ENCODE peak calls at places on chromosome 22, in four cellular contexts. S is A549, P is K562, C is HepG2. A is an unnamed sample.

GRCh38 chr22:24894220-24894975 is 52.1 kb downstream of the LHFPL7 start:
- DNase-seq in S (peak; percentile 85), P (peak; percentile 22), C (peak; percentile 96), A (no peak)

GRCh38 chr22:36589856-36590255 is 60.9 kb upstream of the EIF3D start:
- DNase-seq in S (no peak), P (no peak), C (no peak), A (no peak)

GRCh38 chr22:30230330-30230729 is 16.2 kb downstream of the LIF start:
- DNase-seq in S (no peak), P (no peak), C (no peak), A (no peak)

GRCh38 chr22:39148727-39149535 is 3.5 kb downstream of the CBX7 start:
- DNase-seq in S (no peak), P (no peak), C (no peak), A (peak; percentile 69)

GRCh38 chr22:19820880-19821522 is 33.7 kb downstream of the GNB1L start:
- DNase-seq in S (no peak), P (no peak), C (no peak), A (no peak)

GRCh38 chr22:24107668-24108067 is 73.6 kb upstream of the SUSD2 start:
- DNase-seq in S (no peak), P (no peak), C (no peak), A (no peak)

GRCh38 chr22:42933783-42934144 is 76.7 kb upstream of the ARFGAP3 start:
- DNase-seq in S (peak; percentile 43), P (no peak), C (peak; percentile 33), A (no peak)

GRCh38 chr22:40416636-40417035 is 46.2 kb downstream of the SGSM3 start:
- DNase-seq in S (no peak), P (no peak), C (no peak), A (no peak)

GRCh38 chr22:23893446-23893956 is 682 bp upstream of the MIF start:
- DNase-seq in S (no peak), P (no peak), C (no peak), A (no peak)

GRCh38 chr22:25627271-25627848 is 62.9 kb downstream of the GRK3 start:
- DNase-seq in S (no peak), P (no peak), C (no peak), A (no peak)

GRCh38 chr22:24319451-24319850 is 48.8 kb downstream of the SPECC1L start:
- DNase-seq in S (no peak), P (no peak), C (no peak), A (no peak)

GRCh38 chr22:41367680-41368542 is 13.8 kb upstream of the TEF start:
- DNase-seq in S (no peak), P (no peak), C (peak; percentile 39), A (no peak)

GRCh38 chr22:42922374-42923177 is 65.5 kb upstream of the ARFGAP3 start:
- DNase-seq in S (no peak), P (no peak), C (no peak), A (no peak)

GRCh38 chr22:36027960-36028645 is 521 bp downstream of the RBFOX2 start:
- DNase-seq in S (peak; percentile 45), P (no peak), C (no peak), A (peak; percentile 67)

GRCh38 chr22:30884211-30885000 is 84.2 kb downstream of the MORC2 start:
- DNase-seq in S (no peak), P (no peak), C (no peak), A (no peak)

GRCh38 chr22:19663821-19664325 is 50.4 kb upstream of the SEPTIN5 start:
- DNase-seq in S (no peak), P (peak; percentile 65), C (no peak), A (no peak)

GRCh38 chr22:44344407-44344806 is 31.7 kb upstream of the SHISAL1 start:
- DNase-seq in S (no peak), P (no peak), C (no peak), A (no peak)

GRCh38 chr22:42269407-42270177 is 861 bp downstream of the TCF20 start:
- DNase-seq in S (peak; percentile 68), P (peak; percentile 72), C (peak; percentile 67), A (peak; percentile 80)

GRCh38 chr22:41834005-41834975 is 1.4 kb downstream of the SREBF2 start:
- DNase-seq in S (no peak), P (no peak), C (peak; percentile 61), A (no peak)

GRCh38 chr22:32144875-32145274 is 14.2 kb downstream of the C22orf42 start:
- DNase-seq in S (no peak), P (no peak), C (no peak), A (no peak)

GRCh38 chr22:42320463-42321416 is 50.3 kb upstream of the TCF20 start:
- DNase-seq in S (no peak), P (no peak), C (no peak), A (no peak)

GRCh38 chr22:30867746-30868662 is 100.6 kb downstream of the MORC2 start:
- DNase-seq in S (no peak), P (no peak), C (no peak), A (no peak)

GRCh38 chr22:31683181-31684105 is 21.4 kb upstream of the PISD start:
- DNase-seq in S (no peak), P (no peak), C (no peak), A (no peak)

GRCh38 chr22:16925407-16925966 is 82.5 kb downstream of the GAB4 start:
- DNase-seq in S (no peak), P (no peak), C (no peak), A (no peak)

GRCh38 chr22:19853058-19853878 is 1.4 kb downstream of the GNB1L start:
- DNase-seq in S (no peak), P (peak; percentile 54), C (no peak), A (no peak)

GRCh38 chr22:20875296-20875695 is 16.5 kb downstream of the SNAP29 start:
- DNase-seq in S (no peak), P (no peak), C (no peak), A (no peak)
- TF ChIP-seq USF2 in S (no peak), P (no peak), C (no peak), A (no peak)

GRCh38 chr22:38114484-38115398 is 4.3 kb upstream of the BAIAP2L2 start:
- DNase-seq in S (peak; percentile 82), P (peak; percentile 77), C (peak; percentile 38), A (peak; percentile 95)
- TF ChIP-seq NR3C1 in S (no peak), P (no peak), C (no peak), A (no peak)

GRCh38 chr22:47161631-47162030 is 399.2 kb downstream of the TBC1D22A start:
- DNase-seq in S (no peak), P (no peak), C (no peak), A (peak; percentile 8)
- TF ChIP-seq HMGXB4 in S (no peak), P (no peak), C (no peak), A (no peak)

GRCh38 chr22:46092646-46093410 is 57.5 kb upstream of the PPARA start:
- DNase-seq in S (no peak), P (no peak), C (no peak), A (no peak)
- TF ChIP-seq USF2 in S (no peak), P (no peak), C (no peak), A (no peak)

DNA sequence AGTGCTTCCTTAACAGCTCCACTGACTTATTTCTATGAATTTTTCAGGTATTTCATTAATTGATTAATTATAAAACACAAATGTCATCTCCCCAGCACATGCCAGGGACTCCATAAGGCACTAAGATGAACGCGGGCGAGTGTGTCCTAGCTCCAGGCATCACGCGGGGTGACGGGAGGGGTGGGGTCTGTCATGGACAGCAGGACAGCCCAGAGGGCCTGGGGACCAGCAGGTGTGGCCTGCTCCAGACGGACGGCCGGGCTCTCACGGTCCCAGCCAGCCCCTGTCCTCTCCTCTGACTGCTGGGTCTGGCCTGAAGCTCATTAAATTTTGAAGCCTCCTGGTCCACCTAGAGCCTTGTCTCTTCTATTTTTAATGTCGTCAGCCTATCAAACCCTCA is 531.1 kb downstream of the BRD1 start:
- DNase-seq in S (no peak), P (no peak), C (no peak), A (no peak)
- TF ChIP-seq NR3C1 in S (no peak), P (no peak), C (no peak), A (no peak)

DNA sequence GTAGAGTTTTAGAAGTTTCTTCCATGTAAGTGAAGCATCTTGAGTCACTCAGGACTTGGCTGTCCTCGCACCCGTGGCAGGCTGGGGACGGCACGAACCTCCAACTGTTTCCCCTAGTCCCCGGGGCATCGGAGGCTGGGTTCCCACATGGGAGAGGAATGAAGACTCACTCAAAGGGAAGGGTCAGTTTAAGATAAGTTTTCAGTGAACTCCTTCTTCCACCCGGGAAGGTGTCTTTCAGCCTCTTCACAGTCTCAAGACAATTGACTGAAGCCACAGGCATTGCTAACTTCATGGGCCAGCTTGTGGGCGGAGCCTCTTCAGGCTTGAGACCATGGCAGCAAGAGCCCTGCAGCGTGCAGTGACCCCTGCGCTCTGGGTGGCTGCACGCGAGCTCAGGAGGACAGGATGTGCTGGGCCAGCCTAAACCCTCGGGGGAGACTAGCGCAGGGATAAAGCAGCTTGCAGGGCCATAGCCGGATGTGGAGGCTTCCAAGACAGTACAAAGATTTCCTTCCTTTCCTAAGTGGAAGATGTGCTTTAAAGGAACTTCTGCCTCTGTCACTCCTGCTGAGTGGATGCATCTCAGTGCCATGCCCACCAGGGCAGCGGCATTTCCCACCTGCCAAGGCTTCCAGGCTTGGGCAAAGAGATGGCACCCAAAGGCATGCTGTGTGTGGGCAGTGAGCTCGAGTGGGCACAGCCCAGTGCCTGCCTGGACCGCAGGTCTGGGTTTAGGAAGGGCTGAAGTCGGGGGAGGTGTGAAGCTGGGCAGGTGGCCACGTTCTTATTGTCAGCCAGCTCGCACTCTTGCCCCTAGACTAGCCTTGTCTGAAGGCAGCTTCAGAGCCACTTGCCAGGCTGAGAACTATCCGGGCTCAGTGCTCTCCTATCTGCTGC is 32.9 kb downstream of the PPIL2 start:
- DNase-seq in S (no peak), P (peak; percentile 67), C (no peak), A (peak; percentile 47)
- TF ChIP-seq HMGXB4 in S (no peak), P (peak; percentile 73), C (no peak), A (no peak)

DNA sequence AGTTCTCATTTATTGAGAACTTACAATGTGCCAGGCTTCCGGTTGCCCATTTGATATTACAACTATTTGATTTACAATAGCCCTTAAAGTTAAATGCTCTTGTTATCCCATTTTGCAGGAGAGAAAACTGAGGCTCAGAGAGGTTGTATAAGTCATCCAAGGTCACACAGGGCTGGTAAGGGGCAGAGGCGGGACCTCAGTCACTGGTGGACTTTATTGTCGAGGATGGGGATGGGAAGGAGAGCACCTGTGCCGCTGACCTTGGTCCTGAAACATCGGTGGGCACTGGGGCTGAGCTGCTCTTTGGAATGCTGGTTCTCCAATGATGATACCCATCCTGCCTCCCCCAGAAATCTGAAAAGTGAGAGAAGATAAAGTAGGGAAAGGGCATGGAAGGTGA is 265.4 kb downstream of the MIAT start:
- DNase-seq in S (no peak), P (peak; percentile 2), C (no peak), A (peak; percentile 74)
- TF ChIP-seq USF2 in S (no peak), P (no peak), C (no peak), A (peak; percentile 17)

DNA sequence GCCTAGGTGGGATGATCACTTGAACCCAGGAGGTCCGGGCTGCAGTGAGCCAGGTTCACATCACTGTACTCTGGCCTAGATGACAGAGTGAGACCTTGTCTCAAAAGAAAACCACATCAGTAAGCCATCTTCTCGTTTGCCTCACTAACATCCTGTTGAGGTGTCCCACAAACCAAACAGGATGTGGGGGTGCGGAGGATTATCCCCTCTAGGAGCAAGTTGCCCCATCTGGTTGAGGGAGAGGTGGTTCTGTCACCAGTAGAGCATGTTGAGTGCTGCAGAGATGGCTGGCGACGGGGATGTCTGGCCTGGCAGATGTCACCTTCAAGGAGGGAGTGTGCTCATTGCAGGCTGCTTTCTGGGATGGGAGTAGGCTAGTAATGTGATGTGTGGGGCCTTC is 72.4 kb downstream of the ZNRF3 start:
- DNase-seq in S (no peak), P (no peak), C (no peak), A (no peak)
- TF ChIP-seq NR3C1 in S (no peak), P (no peak), C (no peak), A (no peak)